ENCODE peak calls at places on chromosomes 1 and 21, in six cellular contexts. V, H, D, C, M and F are unnamed samples.

GRCh38 chr1:70994753-70995152 is 52.9 kb downstream of the PTGER3 start:
- DNase-seq in V (no peak), H (no peak), D (no peak), C (no peak), M (no peak), F (no peak)

GRCh38 chr1:43822040-43822439 is 111.6 kb upstream of the ARTN start:
- DNase-seq in V (peak; percentile 84), H (peak; percentile 91), D (no peak), C (peak; percentile 91), M (no peak), F (peak; percentile 44)

GRCh38 chr1:76770979-76771378 is 96.3 kb upstream of the ST6GALNAC5 start:
- DNase-seq in V (no peak), H (no peak), D (no peak), C (no peak), M (no peak), F (no peak)

GRCh38 chr1:76075877-76076276 is 1.3 kb downstream of the ST6GALNAC3 start:
- DNase-seq in V (peak; percentile 29), H (no peak), D (no peak), C (no peak), M (no peak), F (no peak)

GRCh38 chr1:230236951-230237350 is 169.9 kb downstream of the GALNT2 start:
- DNase-seq in V (peak; percentile 51), H (no peak), D (no peak), C (no peak), M (no peak), F (no peak)

GRCh38 chr1:235295902-235296350 is 32.1 kb downstream of the ARID4B start:
- DNase-seq in V (peak; percentile 40), H (peak; percentile 78), D (no peak), C (no peak), M (no peak), F (no peak)

GRCh38 chr1:30304080-30304479 is 419.3 kb downstream of the MATN1 start:
- DNase-seq in V (no peak), H (no peak), D (no peak), C (no peak), M (no peak), F (no peak)

GRCh38 chr1:208254376-208254775 is 10.2 kb upstream of the PLXNA2 start:
- DNase-seq in V (peak; percentile 54), H (peak; percentile 41), D (no peak), C (peak; percentile 84), M (no peak), F (no peak)

GRCh38 chr1:109535971-109536491 is 3.6 kb upstream of the GPR61 start:
- DNase-seq in V (no peak), H (no peak), D (no peak), C (no peak), M (no peak), F (no peak)

GRCh38 chr1:186152227-186152944 is 222.7 kb downstream of the TPR start:
- DNase-seq in V (peak; percentile 62), H (peak; percentile 75), D (no peak), C (peak; percentile 67), M (no peak), F (peak; percentile 19)

GRCh38 chr21:37195649-37196048 is 71.5 kb downstream of the VPS26C start:
- DNase-seq in V (no peak), H (no peak), D (no peak), C (no peak), M (no peak), F (no peak)

GRCh38 chr1:220886470-220887201 is 7.4 kb downstream of the HLX start:
- DNase-seq in V (no peak), H (no peak), D (no peak), C (no peak), M (no peak), F (no peak)

GRCh38 chr1:226686440-226687436 is 52.3 kb downstream of the ITPKB start:
- DNase-seq in V (no peak), H (no peak), D (no peak), C (no peak), M (no peak), F (no peak)

GRCh38 chr1:234602334-234603220 is 7.4 kb downstream of the IRF2BP2 start:
- DNase-seq in V (peak; percentile 93), H (peak; percentile 98), D (no peak), C (peak; percentile 97), M (no peak), F (no peak)

GRCh38 chr1:84214115-84214956 is 70.3 kb downstream of the PRKACB start:
- DNase-seq in V (no peak), H (no peak), D (no peak), C (no peak), M (no peak), F (no peak)

GRCh38 chr1:204437796-204438570 is 26.4 kb upstream of the PPP1R15B start:
- DNase-seq in V (no peak), H (no peak), D (no peak), C (no peak), M (no peak), F (no peak)

GRCh38 chr1:12539320-12539704 is 78.7 kb downstream of the DHRS3 start:
- DNase-seq in V (no peak), H (no peak), D (no peak), C (no peak), M (no peak), F (no peak)

GRCh38 chr1:15187175-15187810 is 33.7 kb downstream of the TMEM51 start:
- DNase-seq in V (no peak), H (no peak), D (no peak), C (no peak), M (no peak), F (no peak)

GRCh38 chr1:110083453-110084225 is 13.2 kb upstream of the ALX3 start:
- DNase-seq in V (no peak), H (no peak), D (no peak), C (no peak), M (no peak), F (no peak)

DNA sequence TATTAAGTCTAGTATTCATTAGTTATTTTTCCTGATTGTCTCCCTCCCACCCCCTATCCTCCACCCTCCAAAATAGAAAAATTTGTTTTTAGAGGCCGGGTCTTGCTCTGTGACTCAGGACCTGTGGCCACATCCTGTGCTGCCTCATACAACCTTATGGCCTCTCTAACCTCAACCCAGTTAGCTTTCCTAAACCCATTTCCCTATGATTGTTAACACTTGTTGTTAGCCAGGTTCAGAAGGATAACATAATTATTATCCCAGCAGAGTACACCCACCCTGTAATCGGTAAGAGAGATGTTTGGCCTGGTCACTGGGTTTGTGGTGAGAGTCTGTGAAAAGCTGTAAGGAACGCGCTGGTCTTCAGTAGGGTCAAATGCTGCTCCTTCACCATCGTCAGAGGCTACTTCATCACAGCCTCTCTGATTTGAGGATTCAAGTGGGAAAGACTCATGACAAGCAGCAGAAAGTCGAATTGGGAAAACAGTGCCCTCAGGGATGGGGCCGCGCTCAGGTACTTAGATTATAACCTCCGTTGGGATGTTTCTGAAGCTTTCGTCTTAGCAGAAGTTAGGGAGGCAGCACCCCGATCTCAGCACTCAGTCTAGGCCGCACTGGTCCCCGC is 35.9 kb upstream of the HMGN1 start:
- DNase-seq in V (no peak), H (peak; percentile 74), D (no peak), C (no peak), M (no peak), F (no peak)
- TF ChIP-seq CTCF in V (no peak), H (no peak), D (no peak), C (no peak), M (no peak), F (no peak)

DNA sequence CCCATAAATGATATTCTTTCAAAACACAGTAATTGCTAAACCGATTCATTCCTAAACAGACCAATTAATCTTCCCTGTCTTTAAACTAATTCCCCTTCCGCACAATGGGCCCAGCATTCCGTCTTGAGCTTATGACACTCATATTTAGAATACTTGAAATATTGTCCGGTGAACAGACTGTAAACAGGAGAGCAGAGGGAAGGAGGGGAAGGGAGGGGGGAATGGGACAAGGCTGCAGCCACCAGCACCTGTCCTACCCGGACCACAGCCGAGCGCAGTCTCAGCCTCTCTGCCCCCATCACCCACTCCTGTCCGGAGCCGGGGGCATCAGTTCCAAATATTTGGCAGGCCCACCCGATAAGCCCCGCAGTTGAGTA is 112.8 kb upstream of the GADD45A start:
- DNase-seq in V (no peak), H (no peak), D (no peak), C (peak; percentile 40), M (no peak), F (no peak)
- TF ChIP-seq CTCF in V (no peak), H (no peak), D (no peak), C (no peak), M (no peak), F (no peak)

DNA sequence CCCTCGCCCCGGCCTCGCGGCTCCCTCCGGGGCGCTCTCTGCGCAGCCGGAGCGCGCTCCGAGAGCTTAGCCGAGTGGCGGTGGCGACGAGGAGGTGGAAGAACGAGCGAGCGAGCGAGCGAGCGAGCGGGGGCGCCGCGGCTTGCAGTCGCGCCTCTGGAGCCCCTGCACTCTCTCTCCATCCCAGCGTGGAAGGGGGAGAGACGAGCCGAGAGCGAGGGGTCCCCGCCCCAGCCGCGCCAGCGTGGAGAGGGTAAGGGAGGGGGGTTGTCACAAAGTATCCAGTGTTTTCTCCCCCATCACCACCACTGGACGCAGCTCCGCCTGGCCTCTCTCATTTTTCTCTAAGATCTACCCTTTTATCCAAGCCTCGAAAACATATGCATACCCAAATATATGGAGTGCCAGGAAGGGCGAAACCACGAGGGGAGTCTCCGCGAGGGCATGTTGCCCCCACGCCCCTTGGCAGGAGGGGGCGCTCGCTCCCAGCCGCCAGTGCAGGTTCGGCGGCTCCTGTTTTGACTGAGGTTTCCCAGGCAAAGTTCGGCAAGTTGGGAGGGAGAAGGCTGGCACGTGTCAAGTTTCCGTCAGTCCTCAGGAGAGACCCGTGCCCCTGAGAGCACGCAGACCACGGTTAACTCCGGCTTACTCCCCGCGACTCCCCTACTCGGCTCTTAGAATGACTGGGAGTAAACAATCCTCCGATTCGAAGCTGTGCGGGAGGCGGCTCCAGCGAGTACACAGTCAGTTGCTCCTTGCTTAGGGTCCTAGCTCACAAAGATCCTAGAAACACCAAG is 569 bp upstream of the DAB1 start:
- DNase-seq in V (peak; percentile 32), H (peak; percentile 29), D (peak; percentile 58), C (peak; percentile 42), M (no peak), F (peak; percentile 7)
- TF ChIP-seq CTCF in V (peak; percentile 58), H (peak; percentile 57), D (peak; percentile 75), C (peak; percentile 79), M (no peak), F (peak; percentile 85)

DNA sequence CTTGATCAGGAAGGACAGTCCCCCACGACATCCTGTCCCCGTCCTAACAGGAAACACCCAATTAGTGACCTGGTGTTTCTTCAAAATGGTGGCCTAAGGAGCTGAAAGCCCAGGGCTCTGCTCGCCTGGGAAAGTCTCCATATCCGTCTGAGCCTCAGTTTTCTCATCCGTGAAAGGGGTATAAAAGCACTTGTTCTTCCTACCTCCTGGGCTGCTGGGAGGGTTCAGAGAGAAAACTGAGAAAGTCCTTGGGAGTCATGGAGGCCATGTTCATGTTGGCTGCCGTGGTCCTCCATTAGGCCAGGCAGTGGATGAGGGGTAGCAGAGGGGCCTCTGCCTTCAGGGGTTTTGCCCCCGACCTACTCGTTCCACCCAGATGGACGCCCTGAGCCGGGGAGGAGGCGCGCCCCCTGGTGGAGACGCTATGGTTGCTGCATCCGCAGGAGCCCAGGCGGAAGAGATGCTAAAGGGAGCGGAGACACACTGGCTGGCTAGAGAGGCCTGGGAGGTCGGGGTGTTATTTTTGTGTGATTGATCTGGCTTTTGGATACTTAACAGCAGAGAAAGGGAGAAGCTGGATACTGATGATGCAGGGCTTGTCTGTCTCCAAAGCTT is 113.5 kb downstream of the PRDM2 start:
- DNase-seq in V (peak; percentile 36), H (peak; percentile 27), D (peak; percentile 55), C (peak; percentile 21), M (peak; percentile 34), F (no peak)
- TF ChIP-seq CTCF in V (peak; percentile 70), H (peak; percentile 62), D (peak; percentile 69), C (peak; percentile 59), M (peak; percentile 61), F (peak; percentile 66)

GRCh38 chr1:4725416-4725815 is 71.0 kb downstream of the AJAP1 start:
- DNase-seq in V (no peak), H (no peak), D (no peak), C (no peak), M (no peak), F (no peak)
- TF ChIP-seq CTCF in V (no peak), H (no peak), D (no peak), C (no peak), M (no peak), F (no peak)